ENCODE peak calls at places on chromosomes 2 and 18, in five cellular contexts. V, U, B, L and J are unnamed samples.
A peak's percentile ranks its signal among the peaks of the same experiment; 100 is the strongest.

GRCh38 chr2:198309673-198310280 is 505.4 kb downstream of the PLCL1 start:
- DNase-seq in V (peak; percentile 61), U (peak; percentile 60), B (peak; percentile 45), L (peak; percentile 52), J (no peak)

GRCh38 chr18:659597-659996 is 2.1 kb downstream of the TYMS start:
- DNase-seq in V (no peak), U (no peak), B (no peak), L (no peak), J (no peak)

GRCh38 chr2:197873293-197873701 is 68.9 kb downstream of the PLCL1 start:
- DNase-seq in V (peak; percentile 68), U (peak; percentile 17), B (no peak), L (peak; percentile 93), J (peak; percentile 19)

GRCh38 chr2:232633413-232634318 is at the start of gene EFHD1:
- DNase-seq in V (peak; percentile 43), U (peak; percentile 84), B (peak; percentile 45), L (peak; percentile 61), J (peak; percentile 76)

GRCh38 chr2:228689049-228689448 is 507.6 kb upstream of the SPHKAP start:
- DNase-seq in V (peak; percentile 38), U (peak; percentile 24), B (no peak), L (peak; percentile 28), J (no peak)

GRCh38 chr2:17182399-17182798 is 335.8 kb downstream of the RAD51AP2 start:
- DNase-seq in V (no peak), U (no peak), B (no peak), L (no peak), J (no peak)

GRCh38 chr2:84077504-84077903 is 381.6 kb downstream of the SUCLG1 start:
- DNase-seq in V (peak; percentile 0), U (peak; percentile 32), B (no peak), L (no peak), J (no peak)

GRCh38 chr18:51248685-51249084 is 51.2 kb upstream of the MEX3C start:
- DNase-seq in V (no peak), U (no peak), B (no peak), L (no peak), J (no peak)

GRCh38 chr2:100856732-100857131 is 36.8 kb downstream of the NPAS2 start:
- DNase-seq in V (no peak), U (no peak), B (no peak), L (no peak), J (no peak)

GRCh38 chr2:54771166-54771565 is 47.7 kb downstream of the EML6 start:
- DNase-seq in V (no peak), U (peak; percentile 59), B (no peak), L (peak; percentile 45), J (no peak)

GRCh38 chr2:222610746-222611145 is 45.1 kb downstream of the FARSB start:
- DNase-seq in V (peak; percentile 32), U (no peak), B (no peak), L (peak; percentile 21), J (no peak)

GRCh38 chr2:9703085-9703641 is 72.4 kb upstream of the YWHAQ start:
- DNase-seq in V (peak; percentile 96), U (peak; percentile 94), B (peak; percentile 84), L (peak; percentile 92), J (peak; percentile 11)

GRCh38 chr2:241197947-241198346 is 9.5 kb downstream of the ANO7 start:
- DNase-seq in V (no peak), U (no peak), B (no peak), L (no peak), J (no peak)

GRCh38 chr2:159196393-159196925 is 90.0 kb downstream of the WDSUB1 start:
- DNase-seq in V (no peak), U (no peak), B (no peak), L (no peak), J (no peak)

GRCh38 chr2:1010373-1011017 is 59.8 kb downstream of the SNTG2 start:
- DNase-seq in V (no peak), U (peak; percentile 65), B (no peak), L (no peak), J (no peak)

GRCh38 chr18:7958081-7958896 is 391.2 kb downstream of the PTPRM start:
- DNase-seq in V (peak; percentile 35), U (peak; percentile 34), B (no peak), L (peak; percentile 44), J (no peak)

GRCh38 chr2:17036343-17036742 is 370.7 kb upstream of the CYRIA start:
- DNase-seq in V (no peak), U (no peak), B (no peak), L (no peak), J (no peak)